ENCODE peak calls at places on chromosome 2, in eight cellular contexts. F is fibroblast of villous mesenchyme; R is epithelial cell of esophagus; H is AG09309; Z is omental fat pad; M is pancreas; A is PC-9; Y is CD4-positive, alpha-beta T cell. B is an unnamed sample.

GRCh38 chr2:257429-257828 is 6.4 kb downstream of the SH3YL1 start:
- DNase-seq in F (no peak), R (no peak), H (no peak), Z (no peak), M (no peak), A (no peak), Y (no peak), B (no peak)

GRCh38 chr2:10501980-10502802 is 54.1 kb upstream of the ODC1 start:
- DNase-seq in F (no peak), R (no peak), H (no peak), Z (no peak), M (no peak), A (no peak), Y (no peak), B (no peak)

GRCh38 chr2:182608181-182608845 is 107.7 kb upstream of the DNAJC10 start:
- DNase-seq in F (no peak), R (no peak), H (no peak), Z (no peak), M (peak; percentile 19), A (no peak), Y (no peak), B (no peak)

GRCh38 chr2:45712538-45712937 is 61.1 kb downstream of the PRKCE start:
- DNase-seq in F (no peak), R (peak; percentile 24), H (no peak), Z (no peak), M (no peak), A (peak; percentile 66), Y (no peak), B (no peak)

GRCh38 chr2:11809586-11810236 is 63.3 kb downstream of the LPIN1 start:
- DNase-seq in F (peak; percentile 18), R (no peak), H (no peak), Z (no peak), M (no peak), A (no peak), Y (no peak), B (no peak)

GRCh38 chr2:33452545-33452944 is 23.9 kb upstream of the RASGRP3 start:
- DNase-seq in F (no peak), R (no peak), H (no peak), Z (no peak), M (no peak), A (no peak), Y (no peak), B (no peak)

GRCh38 chr2:168436840-168437239 is 19.2 kb upstream of the CERS6 start:
- DNase-seq in F (no peak), R (no peak), H (no peak), Z (no peak), M (no peak), A (no peak), Y (no peak), B (no peak)

GRCh38 chr2:128454980-128455709 is 136.5 kb upstream of the HS6ST1 start:
- DNase-seq in F (no peak), R (no peak), H (no peak), Z (no peak), M (no peak), A (no peak), Y (no peak), B (peak; percentile 25)

GRCh38 chr2:98911376-98912154 is 24.5 kb downstream of the CRACDL start:
- DNase-seq in F (no peak), R (peak; percentile 60), H (no peak), Z (no peak), M (no peak), A (no peak), Y (no peak), B (no peak)

GRCh38 chr2:82875891-82876290 is 1583.2 kb downstream of the SUCLG1 start:
- DNase-seq in F (no peak), R (no peak), H (no peak), Z (no peak), M (no peak), A (no peak), Y (no peak), B (no peak)

GRCh38 chr2:191521608-191522208 is 156.2 kb upstream of the NABP1 start:
- DNase-seq in F (peak; percentile 47), R (peak; percentile 43), H (no peak), Z (no peak), M (no peak), A (no peak), Y (no peak), B (no peak)

GRCh38 chr2:199460101-199460671 is 2.4 kb upstream of the SATB2 start:
- DNase-seq in F (peak; percentile 39), R (peak; percentile 38), H (no peak), Z (no peak), M (no peak), A (peak; percentile 57), Y (no peak), B (no peak)

GRCh38 chr2:71686781-71687180 is 233.4 kb downstream of the DYSF start:
- DNase-seq in F (no peak), R (no peak), H (no peak), Z (no peak), M (no peak), A (no peak), Y (no peak), B (no peak)
- TF ChIP-seq CTCF in F (no peak), R (no peak), H (no peak), Z (no peak), M (no peak), A (no peak), Y (no peak), B (no peak)

GRCh38 chr2:94986392-94986963 is 39.0 kb upstream of the MAL start:
- DNase-seq in F (peak; percentile 65), R (peak; percentile 61), H (peak; percentile 42), Z (no peak), M (peak; percentile 58), A (peak; percentile 65), Y (no peak), B (no peak)
- TF ChIP-seq CTCF in F (peak; percentile 82), R (peak; percentile 80), H (peak; percentile 78), Z (no peak), M (peak; percentile 47), A (peak; percentile 96), Y (peak; percentile 55), B (peak; percentile 89)

GRCh38 chr2:73995810-73996209 is 11.1 kb downstream of the TET3 start:
- DNase-seq in F (no peak), R (no peak), H (no peak), Z (no peak), M (no peak), A (no peak), Y (no peak), B (no peak)
- TF ChIP-seq CTCF in F (peak; percentile 9), R (no peak), H (peak; percentile 7), Z (no peak), M (no peak), A (no peak), Y (no peak), B (no peak)

GRCh38 chr2:112685167-112685884 is 35.5 kb upstream of the NT5DC4 start:
- DNase-seq in F (no peak), R (no peak), H (no peak), Z (no peak), M (no peak), A (no peak), Y (no peak), B (no peak)
- TF ChIP-seq CTCF in F (peak; percentile 28), R (peak; percentile 29), H (no peak), Z (no peak), M (no peak), A (peak; percentile 48), Y (no peak), B (peak; percentile 37)

DNA sequence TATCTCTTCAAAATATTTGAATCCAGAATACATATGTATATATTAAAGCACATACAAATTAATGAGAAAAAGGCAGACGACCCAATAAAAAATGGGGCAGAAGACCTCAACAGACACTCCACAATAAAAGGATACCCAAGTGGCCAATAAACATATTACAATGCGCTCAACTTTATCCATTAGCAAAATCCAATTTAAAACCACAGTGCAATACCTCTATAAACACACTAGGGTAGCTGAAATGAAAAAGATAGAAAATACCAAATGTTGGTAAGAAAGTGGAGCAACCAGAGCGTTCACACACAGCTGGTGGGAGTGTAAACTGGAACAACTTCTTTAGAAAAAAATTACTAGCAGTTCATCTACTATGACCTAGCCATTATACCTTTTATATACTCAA is 75.3 kb downstream of the CCDC148 start:
- DNase-seq in F (no peak), R (no peak), H (no peak), Z (no peak), M (no peak), A (no peak), Y (no peak), B (no peak)
- TF ChIP-seq CTCF in F (no peak), R (no peak), H (no peak), Z (no peak), M (no peak), A (no peak), Y (no peak), B (peak; percentile 40)

DNA sequence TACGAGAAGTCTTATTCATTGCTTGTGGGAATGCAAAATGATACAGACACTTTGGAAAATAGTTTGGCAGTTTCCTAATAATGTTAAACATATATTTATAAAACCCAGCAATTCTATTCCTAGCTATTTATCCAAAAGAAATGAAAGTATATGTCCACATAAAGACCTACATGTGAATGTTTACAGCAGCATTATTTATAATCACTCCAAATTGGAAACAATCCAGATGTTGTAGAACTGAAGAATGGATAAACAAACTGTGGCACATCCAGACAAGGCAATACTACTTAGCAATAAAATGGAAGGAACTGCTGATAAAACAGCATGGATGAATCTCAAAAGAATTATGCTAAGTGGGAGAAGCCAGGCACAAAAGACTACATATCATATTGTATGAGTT is 19.3 kb downstream of the MRPL33 start:
- DNase-seq in F (peak; percentile 73), R (no peak), H (no peak), Z (no peak), M (no peak), A (no peak), Y (no peak), B (no peak)
- TF ChIP-seq CTCF in F (no peak), R (no peak), H (no peak), Z (no peak), M (no peak), A (no peak), Y (no peak), B (no peak)

GRCh38 chr2:49840428-49840975 is 686.2 kb upstream of the FSHR start:
- DNase-seq in F (no peak), R (no peak), H (no peak), Z (no peak), M (no peak), A (no peak), Y (no peak), B (no peak)

GRCh38 chr2:49837894-49838293 is 683.6 kb upstream of the FSHR start:
- DNase-seq in F (no peak), R (no peak), H (no peak), Z (no peak), M (no peak), A (no peak), Y (no peak), B (no peak)

GRCh38 chr2:49839818-49840217 is 685.5 kb upstream of the FSHR start:
- DNase-seq in F (no peak), R (no peak), H (no peak), Z (no peak), M (no peak), A (no peak), Y (no peak), B (no peak)

GRCh38 chr2:49843314-49843713 is 689.0 kb upstream of the FSHR start:
- DNase-seq in F (no peak), R (no peak), H (no peak), Z (no peak), M (no peak), A (no peak), Y (no peak), B (no peak)
- TF ChIP-seq CTCF in F (no peak), R (no peak), H (no peak), Z (no peak), M (no peak), A (no peak), Y (no peak), B (no peak)

B was measured in mesothelial cell of epicardium.